ENCODE peak calls at places on chromosomes 7 and 10, in five cellular contexts. One of them, this sample, is unnamed.

GRCh38 chr7:131016230-131016629 is 282.2 kb upstream of the KLF14 start:
- DNase-seq in mesenteric fat pad: no peak
- DNase-seq in fibroblast of mammary gland: no peak
- DNase-seq in GM19239: no peak
- DNase-seq in CD8-positive, alpha-beta T cell: no peak
- DNase-seq in this sample: no peak

GRCh38 chr10:24382596-24382978 is 173.6 kb downstream of the KIAA1217 start:
- DNase-seq in fibroblast of mammary gland: no peak
- DNase-seq in mesenteric fat pad: no peak
- DNase-seq in GM19239: no peak
- DNase-seq in CD8-positive, alpha-beta T cell: no peak
- DNase-seq in this sample: no peak

GRCh38 chr7:117270371-117270770 is 52.5 kb downstream of the WNT2 start:
- DNase-seq in mesenteric fat pad: no peak
- DNase-seq in fibroblast of mammary gland: peak
- DNase-seq in CD8-positive, alpha-beta T cell: no peak
- DNase-seq in GM19239: no peak
- DNase-seq in this sample: no peak

GRCh38 chr10:21194510-21194993 is 297.4 kb upstream of the NEBL start:
- DNase-seq in GM19239: no peak
- DNase-seq in CD8-positive, alpha-beta T cell: no peak
- DNase-seq in fibroblast of mammary gland: peak
- DNase-seq in mesenteric fat pad: no peak
- DNase-seq in this sample: peak

GRCh38 chr7:107694395-107694794 is 33.8 kb downstream of the SLC26A4 start:
- DNase-seq in CD8-positive, alpha-beta T cell: no peak
- DNase-seq in fibroblast of mammary gland: peak
- DNase-seq in mesenteric fat pad: no peak
- DNase-seq in GM19239: no peak
- DNase-seq in this sample: peak

GRCh38 chr7:102896585-102896984 is 16.2 kb upstream of the LRRC17 start:
- DNase-seq in fibroblast of mammary gland: no peak
- DNase-seq in GM19239: no peak
- DNase-seq in mesenteric fat pad: no peak
- DNase-seq in CD8-positive, alpha-beta T cell: no peak
- DNase-seq in this sample: no peak

GRCh38 chr7:43791-44540 is 148.4 kb upstream of the FAM20C start:
- DNase-seq in GM19239: no peak
- DNase-seq in mesenteric fat pad: peak
- DNase-seq in CD8-positive, alpha-beta T cell: peak
- DNase-seq in fibroblast of mammary gland: no peak
- DNase-seq in this sample: no peak

GRCh38 chr7:18610331-18610948 is 114.9 kb downstream of the HDAC9 start:
- DNase-seq in GM19239: no peak
- DNase-seq in mesenteric fat pad: no peak
- DNase-seq in fibroblast of mammary gland: peak
- DNase-seq in CD8-positive, alpha-beta T cell: no peak
- DNase-seq in this sample: peak

GRCh38 chr7:100744605-100745004 is 11.2 kb downstream of the ZAN start:
- DNase-seq in mesenteric fat pad: no peak
- DNase-seq in CD8-positive, alpha-beta T cell: no peak
- DNase-seq in GM19239: no peak
- DNase-seq in fibroblast of mammary gland: no peak
- DNase-seq in this sample: no peak

GRCh38 chr7:145624618-145625017 is 492.0 kb upstream of the CNTNAP2 start:
- DNase-seq in fibroblast of mammary gland: peak
- DNase-seq in CD8-positive, alpha-beta T cell: no peak
- DNase-seq in GM19239: no peak
- DNase-seq in mesenteric fat pad: no peak
- DNase-seq in this sample: no peak

GRCh38 chr7:1817061-1817712 is 147.1 kb downstream of the ELFN1 start:
- DNase-seq in mesenteric fat pad: peak
- DNase-seq in GM19239: no peak
- DNase-seq in CD8-positive, alpha-beta T cell: no peak
- DNase-seq in fibroblast of mammary gland: no peak
- DNase-seq in this sample: no peak

GRCh38 chr7:127628445-127628844 is 10.5 kb upstream of the PAX4 start:
- DNase-seq in GM19239: no peak
- DNase-seq in fibroblast of mammary gland: no peak
- DNase-seq in CD8-positive, alpha-beta T cell: no peak
- DNase-seq in mesenteric fat pad: no peak
- DNase-seq in this sample: no peak

GRCh38 chr10:75229961-75230360 is 5.8 kb downstream of the COMTD1 start:
- DNase-seq in mesenteric fat pad: no peak
- DNase-seq in CD8-positive, alpha-beta T cell: no peak
- DNase-seq in fibroblast of mammary gland: peak
- DNase-seq in GM19239: no peak
- DNase-seq in this sample: peak

GRCh38 chr7:151491859-151492258 is 27.8 kb downstream of the RHEB start:
- DNase-seq in CD8-positive, alpha-beta T cell: no peak
- DNase-seq in GM19239: no peak
- DNase-seq in fibroblast of mammary gland: peak
- DNase-seq in mesenteric fat pad: no peak
- DNase-seq in this sample: peak

GRCh38 chr10:82737556-82737955 is 862.6 kb downstream of the NRG3 start:
- DNase-seq in mesenteric fat pad: no peak
- DNase-seq in GM19239: no peak
- DNase-seq in CD8-positive, alpha-beta T cell: no peak
- DNase-seq in fibroblast of mammary gland: no peak
- DNase-seq in this sample: no peak

GRCh38 chr10:12700557-12700874 is 301.0 kb downstream of the CCDC3 start:
- DNase-seq in CD8-positive, alpha-beta T cell: no peak
- DNase-seq in GM19239: no peak
- DNase-seq in fibroblast of mammary gland: no peak
- DNase-seq in mesenteric fat pad: no peak
- DNase-seq in this sample: no peak

GRCh38 chr7:79451580-79451979 is 1.9 kb downstream of the MAGI2 start:
- DNase-seq in fibroblast of mammary gland: peak
- DNase-seq in mesenteric fat pad: no peak
- DNase-seq in GM19239: no peak
- DNase-seq in CD8-positive, alpha-beta T cell: no peak
- DNase-seq in this sample: no peak

GRCh38 chr10:17808971-17809841 is at the start of gene MRC1:
- DNase-seq in CD8-positive, alpha-beta T cell: no peak
- DNase-seq in GM19239: no peak
- DNase-seq in fibroblast of mammary gland: no peak
- DNase-seq in mesenteric fat pad: no peak
- DNase-seq in this sample: no peak

GRCh38 chr10:30697806-30698205 is 68.3 kb upstream of the LYZL2 start:
- DNase-seq in GM19239: no peak
- DNase-seq in mesenteric fat pad: no peak
- DNase-seq in fibroblast of mammary gland: no peak
- DNase-seq in CD8-positive, alpha-beta T cell: no peak
- DNase-seq in this sample: no peak

GRCh38 chr10:44647877-44648542 is 263.1 kb upstream of the CXCL12 start:
- DNase-seq in mesenteric fat pad: no peak
- DNase-seq in fibroblast of mammary gland: peak
- DNase-seq in CD8-positive, alpha-beta T cell: no peak
- DNase-seq in GM19239: peak
- DNase-seq in this sample: peak